ENCODE peak calls at places on chromosomes 7 and 10, in eight cellular contexts. I, B, K, T, S, A, O and N are unnamed samples.
A peak's percentile ranks its signal among the peaks of the same experiment; 100 is the strongest.

GRCh38 chr7:135467207-135467711 is 42.6 kb downstream of the CNOT4 start:
- DNase-seq in S (no peak), O (no peak), I (no peak), K (no peak), A (no peak), T (no peak), B (no peak), N (no peak)

GRCh38 chr10:69795242-69795934 is 6.3 kb upstream of the COL13A1 start:
- DNase-seq in K (no peak), I (no peak), B (no peak), T (no peak), O (no peak), A (no peak), S (no peak), N (no peak)

GRCh38 chr10:5924889-5925288 is 34.8 kb downstream of the FBH1 start:
- DNase-seq in T (no peak), S (no peak), A (no peak), B (no peak), O (no peak), K (no peak), I (no peak), N (no peak)

GRCh38 chr7:82166666-82167065 is 276.9 kb downstream of the CACNA2D1 start:
- DNase-seq in O (no peak), B (no peak), A (no peak), S (no peak), I (no peak), K (no peak), T (no peak), N (no peak)

GRCh38 chr10:121975295-121976086 is 474 bp upstream of the NSMCE4A start:
- DNase-seq in O (no peak), A (no peak), K (no peak), S (no peak), T (no peak), B (no peak), I (no peak), N (no peak)

GRCh38 chr10:80144302-80145131 is 12.0 kb downstream of the PLAC9 start:
- DNase-seq in A (no peak), I (no peak), B (no peak), K (peak; percentile 35), T (peak; percentile 80), O (peak; percentile 29), S (no peak), N (no peak)

GRCh38 chr7:151825711-151826110 is 51.2 kb downstream of the PRKAG2 start:
- DNase-seq in T (peak; percentile 22), O (no peak), B (no peak), K (no peak), I (peak; percentile 17), S (no peak), A (no peak), N (no peak)

GRCh38 chr7:42722198-42722597 is 189.7 kb downstream of the C7orf25 start:
- DNase-seq in K (no peak), B (no peak), S (no peak), T (no peak), I (no peak), O (no peak), A (no peak), N (no peak)

DNA sequence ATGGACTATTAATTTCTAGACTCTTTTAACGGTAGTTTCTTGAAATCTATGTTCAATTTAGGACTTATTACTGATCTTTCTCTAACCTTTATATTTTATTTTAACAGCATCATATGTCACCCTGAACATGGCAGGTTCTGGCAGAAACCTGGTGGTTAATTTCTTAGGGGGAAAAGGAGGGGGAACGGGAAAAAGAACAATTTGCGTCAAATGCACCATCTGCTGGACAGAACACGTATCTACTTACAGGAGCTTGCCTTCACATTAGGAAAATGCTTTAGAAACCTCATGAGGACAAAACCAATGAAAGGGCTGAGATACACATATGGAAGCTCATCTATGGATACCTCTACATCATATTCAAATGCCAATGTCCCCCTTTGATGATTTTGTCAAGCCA is 171.3 kb downstream of the GRM3 start:
- DNase-seq in T (no peak), A (no peak), K (no peak), S (no peak), I (no peak), O (no peak), B (no peak), N (no peak)
- TF ChIP-seq CTCF in T (no peak), A (peak; percentile 28), K (no peak), S (no peak), I (peak; percentile 12), O (no peak), B (peak; percentile 28), N (peak; percentile 25)

GRCh38 chr10:120606051-120606764 is 149.2 kb downstream of the PLPP4 start:
- DNase-seq in T (no peak), S (no peak), I (no peak), O (no peak), A (no peak), B (no peak), K (no peak), N (no peak)
- H3K4me3 ChIP-seq in T (no peak overlapping the region), S (no peak overlapping the region), I (no peak overlapping the region), O (no peak overlapping the region), A (no peak overlapping the region), B (no peak overlapping the region), K (no peak overlapping the region), N (no peak overlapping the region)

GRCh38 chr7:95536656-95537311 is 51.0 kb downstream of the ASB4 start:
- DNase-seq in B (no peak), K (no peak), A (no peak), S (no peak), T (peak; percentile 61), I (no peak), O (no peak), N (no peak)
- H3K27me3 ChIP-seq in B (no peaks in the 10 kb centered on the region), K (no peaks in the 10 kb centered on the region), A (peaks cover 15% of the 10 kb centered on the region), S (no peaks in the 10 kb centered on the region), T (no peaks in the 10 kb centered on the region), I (no peaks in the 10 kb centered on the region), O (no peaks in the 10 kb centered on the region), N (no peaks in the 10 kb centered on the region)

DNA sequence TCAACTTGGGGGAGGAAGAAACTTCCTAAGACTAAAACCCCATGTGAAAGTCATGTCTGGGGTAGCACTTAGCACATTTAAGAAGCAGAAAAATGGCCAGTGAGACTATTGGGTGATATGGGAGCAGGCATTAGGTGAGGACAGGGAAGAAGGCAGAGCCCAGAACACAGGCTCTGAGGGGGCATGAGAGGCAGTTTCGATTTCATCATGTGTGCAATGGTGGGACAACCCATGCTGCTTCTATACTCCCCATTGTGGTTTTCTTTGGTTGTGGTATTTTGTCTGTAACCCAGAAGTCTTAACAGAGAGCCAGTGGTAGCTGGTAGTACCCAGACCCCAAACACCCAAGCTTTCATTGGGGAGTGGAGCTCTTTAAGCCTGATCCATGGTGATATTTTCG is 752.0 kb downstream of the GRID1 start:
- DNase-seq in T (no peak), K (no peak), A (no peak), I (no peak), S (no peak), B (no peak), O (no peak), N (no peak)
- TF ChIP-seq CTCF in T (no peak), K (no peak), A (no peak), I (no peak), S (no peak), B (no peak), O (no peak), N (no peak)